ENCODE peak calls at places on chromosomes 3 and 15, in six cellular contexts. R, Y, Q, W, H and A are unnamed samples.

GRCh38 chr15:47415539-47415971 is 301.8 kb upstream of the SEMA6D start:
- DNase-seq in Q (no peak), H (no peak), W (no peak), R (peak; percentile 34), Y (no peak), A (no peak)

GRCh38 chr3:14141144-14141543 is 16.3 kb downstream of the TMEM43 start:
- DNase-seq in Q (no peak), Y (no peak), W (no peak), R (no peak), H (no peak), A (no peak)

GRCh38 chr3:118991775-118992174 is 42.9 kb downstream of the IGSF11 start:
- DNase-seq in R (peak; percentile 1), Q (no peak), Y (no peak), W (peak; percentile 20), H (no peak), A (no peak)

GRCh38 chr3:14303336-14304100 is 98.9 kb upstream of the SLC6A6 start:
- DNase-seq in W (no peak), H (no peak), R (no peak), Q (no peak), Y (no peak), A (no peak)

GRCh38 chr3:149415484-149415883 is 38.0 kb upstream of the TM4SF1 start:
- DNase-seq in H (no peak), W (no peak), R (no peak), Q (no peak), Y (no peak), A (no peak)

GRCh38 chr3:49255112-49255511 is 21.9 kb downstream of the C3orf62 start:
- DNase-seq in Q (no peak), R (no peak), W (no peak), H (no peak), Y (no peak), A (no peak)

GRCh38 chr3:13015286-13016082 is 57.7 kb downstream of the IQSEC1 start:
- DNase-seq in Q (no peak), W (peak; percentile 42), R (no peak), H (peak; percentile 64), Y (peak; percentile 84), A (no peak)

GRCh38 chr15:95365615-95366107 is 964.8 kb upstream of the NR2F2 start:
- DNase-seq in H (no peak), Q (peak; percentile 57), R (peak; percentile 77), W (peak; percentile 65), Y (no peak), A (no peak)

GRCh38 chr15:92949604-92950249 is 49.6 kb downstream of the CHD2 start:
- DNase-seq in Y (no peak), Q (no peak), R (no peak), W (no peak), H (no peak), A (no peak)

GRCh38 chr3:71315431-71315830 is 268.1 kb downstream of the FOXP1 start:
- DNase-seq in R (no peak), Y (no peak), H (no peak), Q (no peak), W (no peak), A (no peak)

GRCh38 chr3:15726043-15726442 is 71.7 kb downstream of the ANKRD28 start:
- DNase-seq in Q (no peak), W (no peak), H (no peak), Y (no peak), R (peak; percentile 35), A (no peak)

GRCh38 chr3:64454179-64454578 is 228.9 kb upstream of the PRICKLE2 start:
- DNase-seq in H (no peak), Q (no peak), Y (no peak), R (peak; percentile 77), W (no peak), A (no peak)

GRCh38 chr3:17233398-17233800 is 348.6 kb downstream of the PLCL2 start:
- DNase-seq in Y (no peak), Q (no peak), W (peak; percentile 11), H (peak; percentile 26), R (peak; percentile 67), A (no peak)

GRCh38 chr15:73991260-73991659 is 835 bp downstream of the STOML1 start:
- DNase-seq in W (peak; percentile 94), Q (peak; percentile 80), Y (peak; percentile 93), H (no peak), R (peak; percentile 32), A (no peak)

GRCh38 chr3:146218880-146219866 is 31.7 kb downstream of the PLSCR4 start:
- DNase-seq in Y (no peak), H (peak; percentile 45), Q (peak; percentile 49), R (peak; percentile 52), W (peak; percentile 30), A (no peak)

GRCh38 chr3:185983495-185984141 is 45.8 kb upstream of the TRA2B start:
- DNase-seq in W (peak; percentile 76), Y (peak; percentile 85), R (peak; percentile 60), H (peak; percentile 56), Q (peak; percentile 64), A (peak; percentile 45)

GRCh38 chr15:31034152-31034551 is 42.7 kb upstream of the MTMR10 start:
- DNase-seq in Q (no peak), R (no peak), W (no peak), Y (no peak), H (no peak), A (no peak)

GRCh38 chr3:58656631-58657030 is 9.9 kb downstream of the FAM3D start:
- DNase-seq in H (no peak), W (no peak), Q (no peak), R (no peak), Y (no peak), A (no peak)

GRCh38 chr3:188184649-188185048 is 30.7 kb downstream of the LPP start:
- DNase-seq in Q (no peak), R (no peak), W (no peak), Y (no peak), H (no peak), A (no peak)

GRCh38 chr3:133330043-133330442 is 69.8 kb upstream of the BFSP2 start:
- DNase-seq in R (peak; percentile 17), H (no peak), Q (no peak), Y (no peak), W (no peak), A (no peak)

GRCh38 chr3:56055616-56056350 is 412.5 kb downstream of the ERC2 start:
- DNase-seq in H (no peak), Q (no peak), Y (no peak), W (no peak), R (peak; percentile 13), A (no peak)

GRCh38 chr3:178966299-178967183 is 105.1 kb downstream of the ZMAT3 start:
- DNase-seq in R (peak; percentile 68), W (no peak), H (no peak), Q (peak; percentile 61), Y (no peak), A (no peak)

GRCh38 chr3:123899300-123899865 is 15.3 kb upstream of the MYLK start:
- DNase-seq in H (no peak), Y (no peak), R (no peak), Q (no peak), W (no peak), A (no peak)

GRCh38 chr3:31968927-31969418 is 12.1 kb downstream of the OSBPL10 start:
- DNase-seq in Q (no peak), H (no peak), W (no peak), R (peak; percentile 94), Y (no peak), A (no peak)

DNA sequence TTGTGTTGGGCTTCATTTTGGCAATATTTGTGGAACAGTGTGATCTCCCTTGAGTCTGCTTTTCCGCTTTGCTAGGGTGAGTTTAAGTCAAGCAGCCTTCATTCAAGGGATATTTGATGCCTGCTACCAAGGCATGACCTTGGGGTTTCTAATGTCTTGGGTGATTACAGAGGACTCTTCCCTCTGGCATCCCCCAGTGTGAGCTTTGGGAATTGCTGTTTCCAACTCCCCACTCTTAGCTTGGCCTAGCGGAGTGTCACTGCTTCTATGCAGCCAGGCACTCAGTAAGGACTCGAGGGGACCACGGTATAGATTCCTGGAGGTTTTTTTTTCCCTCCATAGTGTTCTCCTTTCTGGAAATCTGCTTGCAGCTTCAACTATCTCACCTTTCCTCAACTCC is 21.1 kb downstream of the GCNT3 start:
- DNase-seq in W (no peak), Q (no peak), Y (no peak), R (no peak), H (no peak), A (no peak)
- TF ChIP-seq CTCF in W (no peak), Q (no peak), Y (no peak), R (peak; percentile 48), H (no peak), A (no peak)

GRCh38 chr3:45667569-45667967 is 21.6 kb upstream of the SACM1L start:
- DNase-seq in Q (no peak), W (no peak), R (no peak), H (no peak), Y (no peak), A (no peak)

GRCh38 chr3:45660567-45660901 is 28.7 kb upstream of the SACM1L start:
- DNase-seq in Y (no peak), H (no peak), W (no peak), R (no peak), Q (no peak), A (no peak)

GRCh38 chr3:45666729-45667440 is 22.3 kb upstream of the SACM1L start:
- DNase-seq in R (peak; percentile 67), Y (no peak), W (peak; percentile 68), H (no peak), Q (no peak), A (no peak)

GRCh38 chr3:45665101-45665572 is 24.1 kb upstream of the SACM1L start:
- DNase-seq in R (no peak), W (peak; percentile 76), H (peak; percentile 61), Q (no peak), Y (no peak), A (no peak)

DNA sequence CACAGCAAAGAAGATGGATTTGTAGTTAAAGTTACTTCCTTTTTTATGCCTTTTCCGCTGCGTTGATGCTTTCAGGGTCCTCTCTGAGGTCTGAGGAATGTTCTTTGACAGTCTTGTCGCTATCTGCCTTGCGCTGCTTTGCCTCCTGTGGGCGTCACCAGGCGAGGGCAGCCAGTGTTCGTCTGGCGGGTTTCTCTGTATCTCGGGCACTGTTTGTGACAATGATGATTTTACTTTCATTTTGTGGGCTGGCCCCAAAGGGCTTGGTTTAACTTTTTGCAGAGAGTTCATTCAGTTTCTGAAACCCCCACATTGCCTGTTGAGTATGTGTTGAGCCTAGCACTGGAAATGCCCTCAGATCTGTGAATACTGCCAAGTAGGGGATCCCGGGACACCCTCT is 24.6 kb upstream of the SACM1L start:
- DNase-seq in H (peak; percentile 76), Y (no peak), W (no peak), R (no peak), Q (no peak), A (no peak)
- TF ChIP-seq CTCF in H (no peak), Y (no peak), W (no peak), R (no peak), Q (no peak), A (no peak)

DNA sequence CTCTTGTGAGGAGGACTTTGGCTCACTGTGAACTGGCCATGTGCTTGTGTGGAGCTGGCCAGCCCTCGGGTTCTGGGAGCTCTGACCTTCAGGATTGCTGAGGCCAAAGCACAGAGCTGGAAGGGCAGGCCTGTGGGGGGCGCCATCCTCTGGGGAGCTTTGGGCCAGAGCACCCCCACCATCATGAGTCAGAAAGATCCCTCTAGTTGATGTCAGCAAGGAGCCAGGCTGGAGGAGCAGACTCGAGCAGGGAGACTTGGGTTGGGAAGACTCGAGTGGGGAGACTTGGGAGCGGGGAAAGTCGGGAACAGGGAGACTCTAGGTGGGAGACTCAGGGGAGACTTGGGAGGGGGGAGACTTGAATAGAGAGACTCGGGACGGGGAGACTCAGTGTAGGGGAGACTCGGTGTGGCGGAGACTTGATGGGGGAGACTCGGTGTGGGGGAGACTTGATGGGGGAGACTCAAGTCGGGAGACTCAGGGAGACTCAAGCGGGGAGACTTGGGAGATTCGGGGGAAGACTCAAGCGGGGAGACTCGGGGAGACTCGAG is 37.7 kb upstream of the PLXNA1 start:
- DNase-seq in Y (peak; percentile 22), W (no peak), R (no peak), H (no peak), Q (no peak), A (no peak)
- TF ChIP-seq CTCF in Y (no peak), W (no peak), R (no peak), H (no peak), Q (no peak), A (no peak)

GRCh38 chr15:91268510-91268909 is 168.5 kb downstream of the SV2B start:
- DNase-seq in W (no peak), Q (no peak), R (no peak), Y (no peak), H (no peak), A (no peak)
- TF ChIP-seq CTCF in W (no peak), Q (no peak), R (peak; percentile 41), Y (no peak), H (no peak), A (no peak)